ENCODE peak calls at places on chromosomes 16 and 17, in nine cellular contexts. X is pancreas, K is prostate gland, V is GOT3, C is smooth muscle cell of the brain vasculature, B is endodermal cell, I is AG20443, S is NCI-H446 treated with DMSO at 0.1 percent for 48 hours, M is hypothalamus. A is an unnamed sample.

GRCh38 chr16:64309398-64310110 is 812.3 kb downstream of the CDH11 start:
- DNase-seq in B (no peak), M (no peak), S (no peak), V (no peak), I (no peak), C (no peak), K (no peak), X (no peak), A (no peak)

GRCh38 chr16:79053577-79053976 is 547.0 kb downstream of the MAF start:
- DNase-seq in X (no peak), V (no peak), S (no peak), K (no peak), M (no peak), I (no peak), B (no peak), C (no peak), A (no peak)

GRCh38 chr17:70184770-70185169 is 15.4 kb downstream of the KCNJ2 start:
- DNase-seq in X (no peak), K (no peak), S (no peak), C (no peak), V (no peak), I (peak), M (no peak), B (no peak), A (no peak)

GRCh38 chr17:47742319-47743181 is 9.5 kb downstream of the TBX21 start:
- DNase-seq in M (no peak), I (peak), K (no peak), V (no peak), S (no peak), X (no peak), B (peak), C (no peak), A (no peak)

GRCh38 chr16:72050769-72051464 is 3.4 kb upstream of the HP start:
- DNase-seq in M (no peak), V (no peak), B (no peak), I (peak), K (no peak), S (no peak), C (no peak), X (no peak), A (peak)

GRCh38 chr16:80324371-80324770 is 216.4 kb upstream of the DYNLRB2 start:
- DNase-seq in X (no peak), C (no peak), I (no peak), B (no peak), S (no peak), V (no peak), K (no peak), M (no peak), A (no peak)

GRCh38 chr17:41429667-41430066 is 5.3 kb upstream of the KRT37 start:
- DNase-seq in C (no peak), S (no peak), I (no peak), V (no peak), X (no peak), B (no peak), K (no peak), M (no peak), A (no peak)

GRCh38 chr17:61766520-61766919 is 96.8 kb downstream of the BRIP1 start:
- DNase-seq in I (no peak), M (no peak), X (no peak), S (no peak), C (no peak), B (no peak), V (no peak), K (no peak), A (no peak)